ENCODE peak calls at places on chromosome 20, in ten cellular contexts. A is fibroblast of lung, N is PC-3, X is PC-9, Z is lower lobe of right lung, K is IMR-90, Y is thoracic aorta, D is gastrocnemius medialis, S is suprapubic skin, F is heart right ventricle. B is an unnamed sample.

GRCh38 chr20:32528291-32528891 is 56.7 kb downstream of the NOL4L start:
- DNase-seq in A (no peak), N (no peak), X (no peak), Z (peak; percentile 50), K (no peak), Y (no peak), D (no peak), S (no peak), F (peak; percentile 64), B (no peak)

GRCh38 chr20:36773123-36773547 is 428 bp downstream of the DSN1 start:
- DNase-seq in A (peak; percentile 11), N (no peak), X (no peak), Z (no peak), K (no peak), Y (no peak), D (no peak), S (no peak), F (no peak), B (no peak)

GRCh38 chr20:10131612-10132345 is 86.9 kb upstream of the SNAP25 start:
- DNase-seq in A (peak; percentile 83), N (peak; percentile 31), X (no peak), Z (no peak), K (peak; percentile 67), Y (no peak), D (no peak), S (no peak), F (peak; percentile 71), B (peak; percentile 64)

GRCh38 chr20:1934162-1934561 is 39.0 kb downstream of the SIRPA start:
- DNase-seq in A (peak; percentile 94), N (no peak), X (no peak), Z (no peak), K (peak; percentile 90), Y (no peak), D (no peak), S (no peak), F (no peak), B (no peak)

GRCh38 chr20:33209789-33210188 is 7.4 kb upstream of the BPIFA3 start:
- DNase-seq in A (peak; percentile 47), N (peak; percentile 72), X (peak; percentile 35), Z (peak; percentile 70), K (peak; percentile 52), Y (no peak), D (no peak), S (peak; percentile 57), F (peak; percentile 64), B (no peak)

GRCh38 chr20:23641936-23642751 is 4.4 kb upstream of the CST3 start:
- DNase-seq in A (peak; percentile 89), N (peak; percentile 75), X (peak; percentile 97), Z (no peak), K (peak; percentile 87), Y (no peak), D (peak; percentile 97), S (no peak), F (no peak), B (no peak)

GRCh38 chr20:39269031-39269461 is 306.9 kb downstream of the DHX35 start:
- DNase-seq in A (peak; percentile 14), N (peak; percentile 41), X (no peak), Z (peak; percentile 54), K (peak; percentile 3), Y (no peak), D (peak; percentile 25), S (peak; percentile 70), F (peak; percentile 54), B (peak; percentile 62)

GRCh38 chr20:19729672-19730071 is 28.4 kb upstream of the RIN2 start:
- DNase-seq in A (no peak), N (no peak), X (no peak), Z (no peak), K (no peak), Y (no peak), D (no peak), S (no peak), F (no peak), B (no peak)

GRCh38 chr20:60138263-60139127 is 180.3 kb downstream of the CDH26 start:
- DNase-seq in A (peak; percentile 18), N (no peak), X (no peak), Z (peak; percentile 73), K (peak; percentile 48), Y (no peak), D (peak; percentile 62), S (no peak), F (peak; percentile 55), B (no peak)

GRCh38 chr20:64247970-64248841 is 7.3 kb upstream of the PCMTD2 start:
- DNase-seq in A (no peak), N (no peak), X (no peak), Z (no peak), K (no peak), Y (no peak), D (no peak), S (peak; percentile 45), F (no peak), B (no peak)

GRCh38 chr20:63619086-63619485 is 7.8 kb downstream of the GMEB2 start:
- DNase-seq in A (no peak), N (no peak), X (no peak), Z (no peak), K (no peak), Y (no peak), D (no peak), S (no peak), F (no peak), B (no peak)

GRCh38 chr20:5080384-5080877 is 39.3 kb downstream of the PCNA start:
- DNase-seq in A (peak; percentile 69), N (no peak), X (no peak), Z (peak; percentile 88), K (peak; percentile 54), Y (no peak), D (peak; percentile 52), S (peak; percentile 83), F (peak; percentile 43), B (peak; percentile 83)

GRCh38 chr20:43689165-43689564 is 22.3 kb downstream of the MYBL2 start:
- DNase-seq in A (no peak), N (no peak), X (no peak), Z (no peak), K (no peak), Y (no peak), D (no peak), S (no peak), F (no peak), B (no peak)

GRCh38 chr20:4869290-4870193 is 131.8 kb downstream of the SLC23A2 start:
- DNase-seq in A (peak; percentile 26), N (peak; percentile 92), X (peak; percentile 81), Z (no peak), K (peak; percentile 86), Y (no peak), D (no peak), S (no peak), F (no peak), B (no peak)

GRCh38 chr20:63945921-63946920 is 10.0 kb downstream of the UCKL1 start:
- DNase-seq in A (no peak), N (no peak), X (no peak), Z (no peak), K (no peak), Y (no peak), D (no peak), S (no peak), F (peak; percentile 18), B (no peak)

GRCh38 chr20:38315290-38315966 is 11.5 kb downstream of the BPI start:
- DNase-seq in A (peak; percentile 43), N (peak; percentile 19), X (no peak), Z (no peak), K (peak; percentile 41), Y (no peak), D (no peak), S (no peak), F (no peak), B (no peak)

GRCh38 chr20:15242773-15243172 is 905.4 kb upstream of the FLRT3 start:
- DNase-seq in A (no peak), N (no peak), X (no peak), Z (no peak), K (no peak), Y (no peak), D (no peak), S (no peak), F (no peak), B (no peak)

GRCh38 chr20:13101701-13102100 is 92.9 kb downstream of the SPTLC3 start:
- DNase-seq in A (peak; percentile 47), N (no peak), X (no peak), Z (no peak), K (peak; percentile 43), Y (no peak), D (no peak), S (no peak), F (no peak), B (no peak)

GRCh38 chr20:4886771-4887527 is 114.4 kb downstream of the SLC23A2 start:
- DNase-seq in A (no peak), N (no peak), X (no peak), Z (no peak), K (no peak), Y (no peak), D (no peak), S (peak; percentile 30), F (no peak), B (no peak)

GRCh38 chr20:48400009-48400408 is 427.8 kb downstream of the PREX1 start:
- DNase-seq in A (no peak), N (no peak), X (no peak), Z (no peak), K (no peak), Y (no peak), D (no peak), S (no peak), F (no peak), B (no peak)
- TF ChIP-seq CTCF in A (no peak), N (no peak), X (no peak), Z (no peak), K (no peak), Y (no peak), D (no peak), S (no peak), F (no peak), B (no peak)

GRCh38 chr20:57656821-57657536 is 36.8 kb upstream of the ZBP1 start:
- DNase-seq in A (no peak), N (no peak), X (no peak), Z (peak; percentile 35), K (no peak), Y (peak; percentile 1), D (no peak), S (peak; percentile 59), F (no peak), B (peak; percentile 53)
- H3K36me3 ChIP-seq in A (no peaks in the 10 kb centered on the region), N (peaks cover 38% of the 10 kb centered on the region), X (peaks cover 34% of the 10 kb centered on the region), Z (peaks cover 39% of the 10 kb centered on the region), K (peaks cover 23% of the 10 kb centered on the region), Y (peaks cover 47% of the 10 kb centered on the region), D (no peaks in the 10 kb centered on the region), S (peaks cover 42% of the 10 kb centered on the region), F (peaks cover 7% of the 10 kb centered on the region), B (peaks cover 44% of the 10 kb centered on the region)

DNA sequence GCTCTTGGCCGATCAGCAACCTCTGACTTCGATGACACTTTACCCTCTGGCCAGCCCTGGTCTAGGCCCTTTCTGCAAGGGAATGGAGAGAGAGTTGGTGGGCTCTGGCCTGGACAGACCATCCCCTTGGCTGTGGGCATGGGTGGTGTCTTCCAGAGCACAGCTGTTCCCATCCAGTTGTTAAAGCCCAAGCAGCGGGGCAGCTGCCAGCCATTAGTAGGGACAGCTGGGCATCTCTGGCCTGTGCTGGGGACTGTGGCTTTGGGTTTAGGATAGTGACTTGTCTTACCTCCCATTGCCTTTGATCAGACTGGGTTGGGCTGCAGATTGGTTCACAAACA is 2.8 kb downstream of the CDC25B start:
- DNase-seq in A (no peak), N (no peak), X (no peak), Z (peak; percentile 19), K (no peak), Y (no peak), D (no peak), S (peak; percentile 63), F (no peak), B (no peak)
- H3K4me1 ChIP-seq in A (peaks cover 26% of the 10 kb centered on the region), N (peaks cover 26% of the 10 kb centered on the region), X (peaks cover 15% of the 10 kb centered on the region), Z (peaks cover 82% of the 10 kb centered on the region), K (peaks cover 26% of the 10 kb centered on the region), Y (peaks cover 10% of the 10 kb centered on the region), D (no peaks in the 10 kb centered on the region), S (peaks cover 79% of the 10 kb centered on the region), F (peaks cover 6% of the 10 kb centered on the region), B (peaks cover 40% of the 10 kb centered on the region)

GRCh38 chr20:18304618-18305017 is 16.3 kb downstream of the ZNF133 start:
- DNase-seq in A (no peak), N (peak; percentile 48), X (no peak), Z (no peak), K (no peak), Y (no peak), D (no peak), S (no peak), F (no peak), B (no peak)
- TF ChIP-seq CTCF in A (no peak), N (peak; percentile 63), X (peak; percentile 45), Z (no peak), K (no peak), Y (no peak), D (no peak), S (no peak), F (no peak), B (peak; percentile 12)